ENCODE peak calls at places on chromosome 16, in five cellular contexts. E is dorsolateral prefrontal cortex, B is kidney epithelial cell, U is neural crest cell, J is brain microvascular endothelial cell. G is an unnamed sample.
A peak's percentile ranks its signal among the peaks of the same experiment; 100 is the strongest.

GRCh38 chr16:1374418-1375297 is 22.9 kb downstream of the GNPTG start:
- DNase-seq in E (no peak), B (no peak), U (no peak), J (no peak), G (no peak)

GRCh38 chr16:1997591-1998359 is 8.0 kb downstream of the SYNGR3 start:
- DNase-seq in E (no peak), B (no peak), U (no peak), J (no peak), G (no peak)

GRCh38 chr16:66537236-66537635 is 12.7 kb downstream of the TK2 start:
- DNase-seq in E (no peak), B (no peak), U (no peak), J (no peak), G (no peak)

GRCh38 chr16:50473375-50473945 is 74.7 kb upstream of the NKD1 start:
- DNase-seq in E (no peak), B (peak; percentile 50), U (no peak), J (no peak), G (no peak)

GRCh38 chr16:48284772-48285409 is 37.6 kb upstream of the ABCC11 start:
- DNase-seq in E (no peak), B (no peak), U (no peak), J (no peak), G (no peak)

GRCh38 chr16:15996432-15997109 is 47.2 kb downstream of the ABCC1 start:
- DNase-seq in E (no peak), B (peak; percentile 65), U (peak; percentile 7), J (peak; percentile 79), G (no peak)

GRCh38 chr16:84308120-84308519 is 13.4 kb downstream of the WFDC1 start:
- DNase-seq in E (no peak), B (no peak), U (peak; percentile 53), J (no peak), G (no peak)

GRCh38 chr16:51951668-51952298 is 595.2 kb downstream of the TOX3 start:
- DNase-seq in E (no peak), B (no peak), U (no peak), J (no peak), G (no peak)

GRCh38 chr16:577796-578195 is 8.0 kb downstream of the PIGQ start:
- DNase-seq in E (no peak), B (no peak), U (no peak), J (no peak), G (no peak)

GRCh38 chr16:1706386-1707192 is 594 bp downstream of the MAPK8IP3 start:
- DNase-seq in E (no peak), B (no peak), U (no peak), J (peak; percentile 21), G (no peak)

GRCh38 chr16:89442588-89442987 is 47.8 kb downstream of the ANKRD11 start:
- DNase-seq in E (no peak), B (no peak), U (no peak), J (no peak), G (no peak)

GRCh38 chr16:48556913-48557351 is 53.0 kb downstream of the N4BP1 start:
- DNase-seq in E (no peak), B (peak; percentile 37), U (no peak), J (peak; percentile 59), G (no peak)

GRCh38 chr16:74034862-74035261 is 261.8 kb upstream of the PSMD7 start:
- DNase-seq in E (no peak), B (no peak), U (peak; percentile 32), J (peak; percentile 16), G (no peak)

GRCh38 chr16:84507011-84507982 is 2.8 kb upstream of the MEAK7 start:
- DNase-seq in E (peak; percentile 37), B (no peak), U (no peak), J (no peak), G (no peak)

GRCh38 chr16:49352923-49353322 is 20.7 kb upstream of the C16orf78 start:
- DNase-seq in E (no peak), B (no peak), U (no peak), J (no peak), G (no peak)

GRCh38 chr16:66267287-66268137 is 99.0 kb upstream of the CDH5 start:
- DNase-seq in E (no peak), B (no peak), U (no peak), J (no peak), G (peak; percentile 38)

DNA sequence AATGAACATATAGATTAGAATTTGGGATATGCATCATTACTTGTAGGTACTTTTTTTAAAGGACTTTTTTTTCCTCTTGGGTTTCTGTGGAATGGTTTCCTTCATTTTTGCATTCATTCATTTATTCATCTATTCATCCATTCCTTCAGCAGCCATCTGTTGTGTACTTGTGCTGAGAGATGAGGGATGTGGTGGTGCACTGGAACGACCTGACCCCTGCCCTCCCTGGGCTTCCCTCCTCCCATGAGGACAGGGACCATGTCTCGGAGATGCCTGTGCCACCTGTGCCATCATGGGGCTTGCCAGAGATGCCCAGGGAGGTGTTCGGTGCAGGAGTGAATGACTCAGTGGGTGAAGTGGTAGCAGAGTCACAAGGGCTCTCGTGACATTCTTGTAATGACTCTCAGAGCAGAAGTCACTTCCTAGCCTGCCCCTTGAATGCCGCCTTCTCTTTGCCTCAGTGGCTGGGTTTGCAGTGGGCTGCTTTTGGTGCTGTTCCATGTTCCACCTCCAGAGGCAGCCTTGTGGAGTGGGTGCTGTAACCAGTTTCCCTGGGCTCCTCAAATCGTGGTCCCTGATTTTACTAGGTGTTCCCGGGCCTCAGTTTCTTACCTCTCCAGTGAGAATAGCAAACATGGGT is 43.9 kb downstream of the CLEC16A start:
- DNase-seq in E (no peak), B (no peak), U (no peak), J (no peak), G (no peak)
- TF ChIP-seq CTCF in E (peak; percentile 42), B (peak; percentile 24), U (peak; percentile 47), J (peak; percentile 71), G (peak; percentile 41)

DNA sequence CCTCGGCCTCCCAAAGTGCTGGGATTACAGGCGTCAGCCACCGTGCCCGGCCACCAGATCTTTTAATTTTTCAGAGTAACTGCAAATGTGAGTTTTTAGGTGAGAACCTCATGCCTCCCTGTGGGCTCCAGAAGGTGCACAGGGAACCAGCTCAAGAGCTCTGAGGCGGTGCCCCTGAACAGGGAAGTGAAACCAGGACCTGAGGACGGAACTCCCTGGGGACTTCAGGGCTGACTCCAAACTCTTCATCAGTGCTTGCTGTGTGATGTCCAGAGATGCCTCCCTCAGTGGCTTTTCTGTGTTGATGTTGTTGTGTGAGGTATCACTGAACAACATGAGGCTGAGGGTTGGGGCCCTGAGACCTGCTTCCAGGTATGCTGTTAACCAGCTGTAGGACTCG is 23.8 kb downstream of the SLC12A3 start:
- DNase-seq in E (no peak), B (no peak), U (no peak), J (no peak), G (no peak)
- TF ChIP-seq CTCF in E (no peak), B (no peak), U (no peak), J (no peak), G (no peak)

GRCh38 chr16:81711609-81712329 is 67.3 kb upstream of the PLCG2 start:
- DNase-seq in E (no peak), B (peak; percentile 68), U (peak; percentile 30), J (peak; percentile 93), G (no peak)
- TF ChIP-seq CTCF in E (no peak), B (no peak), U (no peak), J (no peak), G (no peak)

GRCh38 chr16:67562526-67562917 is at the start of gene CTCF:
- DNase-seq in E (no peak), B (no peak), U (no peak), J (peak; percentile 53), G (peak; percentile 76)
- TF ChIP-seq CTCF in E (peak; percentile 53), B (no peak), U (peak; percentile 64), J (peak; percentile 49), G (no peak)

DNA sequence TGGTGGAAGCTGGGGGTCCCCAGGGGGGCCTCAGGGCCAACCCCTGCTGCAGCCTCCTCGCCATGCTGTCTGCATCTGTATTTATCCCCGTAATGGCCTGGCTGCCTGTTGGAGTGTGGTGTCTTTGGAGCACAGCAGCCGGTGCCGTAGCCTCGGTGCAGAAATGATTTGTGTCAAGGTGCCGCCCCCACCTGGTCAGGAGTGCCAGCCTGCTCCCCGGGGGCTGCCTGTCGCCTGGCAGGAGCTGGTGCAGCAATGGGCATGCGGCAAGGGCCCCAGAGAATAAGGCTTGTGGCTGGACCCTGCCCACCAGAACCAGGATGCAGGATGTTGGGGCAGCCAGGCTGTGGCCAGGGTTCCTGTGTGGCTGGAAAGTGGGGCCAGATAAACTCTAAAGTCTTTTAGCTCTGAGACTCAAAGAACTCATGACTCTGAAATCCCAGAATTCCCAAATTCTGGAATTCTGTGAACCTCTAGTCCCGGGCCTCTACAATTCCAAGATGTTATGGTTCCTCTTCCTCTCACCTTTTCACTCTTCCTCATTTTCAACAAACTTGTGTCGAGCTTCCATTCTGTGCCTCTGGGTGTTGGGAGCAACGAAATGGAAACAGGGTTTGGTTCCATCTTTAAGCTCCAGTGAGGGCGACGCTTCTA is 5.9 kb downstream of the CPNE2 start:
- DNase-seq in E (no peak), B (no peak), U (no peak), J (no peak), G (no peak)
- TF ChIP-seq CTCF in E (no peak), B (no peak), U (no peak), J (no peak), G (no peak)

DNA sequence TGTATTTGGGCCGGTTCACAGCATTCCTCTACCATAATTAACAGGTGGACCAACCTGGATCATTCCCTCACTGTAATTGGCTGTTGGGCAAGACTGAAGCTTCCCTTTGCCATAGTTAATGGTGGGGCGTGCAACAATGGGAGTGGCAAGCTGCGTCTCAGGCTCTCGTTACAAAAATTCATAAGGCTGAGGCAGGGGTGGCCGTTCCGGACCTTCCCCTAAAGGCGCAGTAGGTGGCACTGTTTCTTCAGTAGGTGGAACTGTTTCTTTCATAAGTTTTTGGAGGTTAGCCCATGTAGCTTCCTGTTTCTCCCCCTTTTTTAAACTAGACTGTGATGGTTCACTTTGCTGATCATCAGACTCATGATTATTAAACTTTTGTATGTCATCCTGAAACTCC is 17.0 kb upstream of the TMC5 start:
- DNase-seq in E (no peak), B (no peak), U (no peak), J (no peak), G (no peak)
- TF ChIP-seq CTCF in E (no peak), B (no peak), U (peak; percentile 16), J (no peak), G (no peak)

DNA sequence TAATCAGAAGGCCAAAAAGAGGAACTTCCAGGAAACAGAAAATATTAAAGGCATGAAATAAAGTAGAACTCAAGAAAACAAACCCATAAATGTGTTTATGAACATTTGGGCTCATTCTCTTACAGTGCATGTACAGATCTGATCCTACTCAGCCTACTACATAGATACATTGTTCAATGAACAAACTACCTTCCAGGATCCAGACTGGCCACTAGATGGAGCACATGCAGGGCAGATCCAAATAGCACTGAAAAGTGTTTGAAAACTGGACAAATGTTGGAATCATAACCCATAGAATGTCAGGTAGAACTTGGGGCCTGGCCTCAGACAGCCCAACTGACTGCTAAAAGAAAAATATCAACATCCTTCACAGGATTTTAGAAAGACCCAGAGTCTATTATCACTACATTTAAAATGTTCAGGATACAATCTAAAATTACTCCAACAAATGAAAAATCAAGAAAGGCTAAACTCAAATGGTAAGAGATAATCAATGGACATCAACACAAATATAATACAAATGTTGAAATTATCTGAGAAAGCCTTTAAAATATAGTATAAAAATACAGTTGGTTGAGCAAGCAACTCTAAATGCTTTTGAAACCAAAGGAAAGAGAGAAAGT is 122.4 kb upstream of the NUDT7 start:
- DNase-seq in E (no peak), B (no peak), U (peak; percentile 28), J (peak; percentile 65), G (no peak)
- TF ChIP-seq CTCF in E (peak; percentile 67), B (peak; percentile 89), U (peak; percentile 82), J (peak; percentile 94), G (no peak)

GRCh38 chr16:25690563-25691143 is 1.1 kb upstream of the HS3ST4 start:
- DNase-seq in E (no peak), B (no peak), U (no peak), J (no peak), G (no peak)
- TF ChIP-seq CTCF in E (peak; percentile 14), B (no peak), U (peak; percentile 27), J (no peak), G (no peak)

G was measured in mesothelial cell of epicardium.